ENCODE peak calls at places on chromosomes 3 and 15, in seven cellular contexts. G is H1, B is HCT116, D is K562, S is IMR-90, N is GM12878, U is HepG2. E is an unnamed sample.

GRCh38 chr3:52848617-52849016 is 13.8 kb upstream of the MUSTN1 start:
- DNase-seq in G (no peak), B (no peak), D (peak), S (peak), N (no peak), U (no peak), E (no peak)

GRCh38 chr15:67276666-67277065 is 22.1 kb downstream of the IQCH start:
- DNase-seq in G (no peak), B (no peak), D (no peak), S (no peak), N (no peak), U (no peak), E (no peak)

GRCh38 chr15:47184405-47185221 is 532.7 kb upstream of the SEMA6D start:
- DNase-seq in G (no peak), B (no peak), D (no peak), S (peak), N (no peak), U (no peak), E (peak)

GRCh38 chr3:166593776-166594175 is 756.6 kb upstream of the BCHE start:
- DNase-seq in G (no peak), B (no peak), D (no peak), S (no peak), N (no peak), U (no peak), E (no peak)

GRCh38 chr3:186315581-186316354 is 46.3 kb downstream of the DGKG start:
- DNase-seq in G (no peak), B (no peak), D (no peak), S (peak), N (no peak), U (no peak), E (no peak)

GRCh38 chr3:170482199-170482598 is 63.5 kb downstream of the CLDN11 start:
- DNase-seq in G (no peak), B (no peak), D (no peak), S (no peak), N (no peak), U (no peak), E (no peak)

GRCh38 chr3:107643038-107643883 is 120.5 kb downstream of the BBX start:
- DNase-seq in G (no peak), B (no peak), D (peak), S (no peak), N (no peak), U (no peak), E (no peak)

GRCh38 chr3:129022114-129022994 is 21.2 kb downstream of the EFCC1 start:
- DNase-seq in G (no peak), B (no peak), D (peak), S (peak), N (no peak), U (no peak), E (no peak)

GRCh38 chr3:186567072-186567921 is at the start of gene TBCCD1:
- DNase-seq in G (peak), B (peak), D (peak), S (peak), N (peak), U (peak), E (peak)

GRCh38 chr3:159838936-159839335 is 149.7 kb upstream of the IL12A start:
- DNase-seq in G (no peak), B (no peak), D (no peak), S (no peak), N (no peak), U (no peak), E (peak)

GRCh38 chr3:66037986-66038369 is 740 bp downstream of the MAGI1 start:
- DNase-seq in G (no peak), B (no peak), D (peak), S (no peak), N (no peak), U (no peak), E (no peak)

GRCh38 chr3:165233521-165234195 is 37.5 kb upstream of the SLITRK3 start:
- DNase-seq in G (no peak), B (no peak), D (no peak), S (no peak), N (no peak), U (no peak), E (no peak)

GRCh38 chr15:61050844-61051569 is 178.1 kb downstream of the RORA start:
- DNase-seq in G (no peak), B (no peak), D (no peak), S (peak), N (no peak), U (no peak), E (no peak)

GRCh38 chr3:141385386-141386079 is 17.2 kb downstream of the ZBTB38 start:
- DNase-seq in G (no peak), B (no peak), D (no peak), S (peak), N (no peak), U (no peak), E (no peak)
- H3K4me3 ChIP-seq in G (no peak), B (no peak), D (no peak), S (peak), N (peak), U (no peak), E (no peak)

GRCh38 chr15:72116680-72117447 is 1.1 kb downstream of the MYO9A start:
- DNase-seq in G (peak), B (no peak), D (peak), S (peak), N (no peak), U (no peak), E (peak)
- H3K9ac ChIP-seq in G (peak), B (peak), D (peak), S (peak), N (peak), U (peak), E (peak)

GRCh38 chr15:65829150-65829764 is 37.2 kb upstream of the DENND4A start:
- DNase-seq in G (no peak), B (peak), D (peak), S (peak), N (no peak), U (peak), E (peak)

GRCh38 chr15:65835452-65835851 is 33.8 kb upstream of the RAB11A start:
- DNase-seq in G (no peak), B (no peak), D (peak), S (no peak), N (no peak), U (no peak), E (no peak)

GRCh38 chr15:65834603-65835282 is 34.5 kb upstream of the RAB11A start:
- DNase-seq in G (no peak), B (no peak), D (peak), S (no peak), N (no peak), U (no peak), E (no peak)

GRCh38 chr15:65833501-65834220 is 35.6 kb upstream of the RAB11A start:
- DNase-seq in G (no peak), B (no peak), D (no peak), S (no peak), N (no peak), U (peak), E (peak)

GRCh38 chr15:65832549-65833364 is 36.5 kb upstream of the RAB11A start:
- DNase-seq in G (peak), B (peak), D (peak), S (peak), N (no peak), U (peak), E (peak)
- TF ChIP-seq POLR2A in G (peak), B (no peak), D (peak), S (no peak), N (peak), U (peak), E (no peak)

GRCh38 chr3:119558528-119559339 is 680 bp downstream of the CD80 start:
- DNase-seq in G (no peak), B (no peak), D (peak), S (no peak), N (no peak), U (no peak), E (no peak)

GRCh38 chr3:119557874-119558264 is 1.5 kb downstream of the CD80 start:
- DNase-seq in G (no peak), B (no peak), D (peak), S (no peak), N (no peak), U (no peak), E (no peak)

GRCh38 chr3:119555309-119555735 is 4.1 kb downstream of the CD80 start:
- DNase-seq in G (no peak), B (no peak), D (no peak), S (no peak), N (no peak), U (no peak), E (peak)

GRCh38 chr3:119555929-119556328 is 3.5 kb downstream of the CD80 start:
- DNase-seq in G (no peak), B (no peak), D (no peak), S (no peak), N (no peak), U (no peak), E (no peak)

DNA sequence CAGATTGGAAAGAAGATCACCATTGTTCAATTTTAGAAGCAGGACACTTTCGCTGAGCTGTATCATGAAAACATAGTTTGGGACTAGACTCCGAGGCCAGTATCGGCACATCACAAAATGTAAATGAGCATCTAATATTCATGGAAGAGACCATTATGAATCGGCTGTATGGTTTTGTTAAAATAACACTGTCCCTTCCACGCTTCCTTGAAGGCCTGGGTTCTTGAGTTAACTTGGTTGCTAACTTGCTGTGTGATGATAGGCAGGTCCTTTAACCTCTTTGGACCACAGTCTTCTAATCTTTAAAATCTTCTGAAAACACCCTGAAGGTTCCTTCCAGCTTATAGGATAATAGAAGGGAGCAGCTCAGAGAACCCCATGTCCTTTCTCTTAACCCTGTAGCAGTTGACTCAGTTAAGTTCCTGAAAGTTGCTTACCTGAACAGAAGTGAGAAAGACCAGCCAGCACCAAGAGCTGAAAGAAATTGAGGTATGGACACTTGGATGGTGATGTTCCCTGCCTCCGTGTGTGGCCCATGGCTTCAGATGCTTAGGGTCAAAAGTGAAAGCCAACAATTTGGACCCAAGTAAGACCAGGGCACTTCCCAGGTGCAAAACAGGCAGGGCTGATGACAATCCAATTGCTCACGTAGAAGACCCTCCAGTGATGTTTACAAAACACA is 2.1 kb downstream of the CD80 start:
- DNase-seq in G (no peak), B (no peak), D (peak), S (no peak), N (no peak), U (no peak), E (no peak)
- H3K4me3 ChIP-seq in G (no peak), B (no peak), D (no peak), S (no peak), N (peak), U (no peak), E (no peak)

GRCh38 chr3:179702271-179702947 is 49.6 kb downstream of the USP13 start:
- DNase-seq in G (no peak), B (no peak), D (no peak), S (no peak), N (no peak), U (no peak), E (no peak)
- H3K9ac ChIP-seq in G (no peak), B (no peak), D (no peak), S (no peak), N (no peak), U (no peak), E (no peak)

GRCh38 chr3:47713655-47714054 is 68.0 kb downstream of the SMARCC1 start:
- DNase-seq in G (no peak), B (no peak), D (no peak), S (peak), N (no peak), U (no peak), E (no peak)

GRCh38 chr3:47716656-47717055 is 65.0 kb downstream of the SMARCC1 start:
- DNase-seq in G (no peak), B (no peak), D (no peak), S (no peak), N (no peak), U (no peak), E (no peak)

GRCh38 chr3:47712398-47712797 is 69.3 kb downstream of the SMARCC1 start:
- DNase-seq in G (no peak), B (no peak), D (no peak), S (no peak), N (no peak), U (no peak), E (no peak)

GRCh38 chr3:47714606-47715005 is 67.1 kb downstream of the SMARCC1 start:
- DNase-seq in G (no peak), B (no peak), D (no peak), S (no peak), N (no peak), U (no peak), E (no peak)

GRCh38 chr3:47715928-47716327 is 65.8 kb downstream of the SMARCC1 start:
- DNase-seq in G (no peak), B (peak), D (peak), S (peak), N (no peak), U (no peak), E (peak)
- TF ChIP-seq POLR2A in G (no peak), B (no peak), D (no peak), S (no peak), N (no peak), U (no peak), E (no peak)

GRCh38 chr3:9280477-9281219 is 31.2 kb upstream of the SRGAP3 start:
- DNase-seq in G (no peak), B (no peak), D (no peak), S (no peak), N (no peak), U (no peak), E (no peak)
- H3K4me3 ChIP-seq in G (no peak), B (no peak), D (no peak), S (no peak), N (no peak), U (no peak), E (no peak)